ENCODE peak calls at places on chromosomes 5 and 9, in seven cellular contexts. U is vagina, F is transverse colon, T is Panc1, V is GM12878, M is K562, L is spleen. Q is an unnamed sample. For H3K4me1, the result is how much of the 10 kb centered on the place peaks cover.

GRCh38 chr9:109887079-109887478 is 107.1 kb downstream of the PALM2AKAP2 start:
- DNase-seq in U (no peak), F (no peak), T (no peak), V (no peak), M (no peak), L (no peak), Q (no peak)

GRCh38 chr5:92372766-92373165 is 989.6 kb upstream of the ARRDC3 start:
- DNase-seq in U (no peak), F (no peak), T (no peak), V (no peak), M (no peak), L (no peak), Q (no peak)

GRCh38 chr5:15106530-15107283 is 235.1 kb upstream of the ANKH start:
- DNase-seq in U (no peak), F (no peak), T (no peak), V (no peak), M (no peak), L (no peak), Q (no peak)

GRCh38 chr5:38569180-38569579 is 12.7 kb upstream of the LIFR start:
- DNase-seq in U (no peak), F (no peak), T (no peak), V (no peak), M (no peak), L (no peak), Q (no peak)

GRCh38 chr9:25681270-25681669 is 3.0 kb upstream of the TUSC1 start:
- DNase-seq in U (no peak), F (no peak), T (no peak), V (no peak), M (no peak), L (no peak), Q (no peak)

GRCh38 chr5:79564798-79565279 is 47.4 kb upstream of the TENT2 start:
- DNase-seq in U (no peak), F (no peak), T (no peak), V (no peak), M (no peak), L (no peak), Q (no peak)

GRCh38 chr9:69078581-69078980 is 43.0 kb downstream of the FXN start:
- DNase-seq in U (peak), F (no peak), T (no peak), V (no peak), M (no peak), L (no peak), Q (no peak)

GRCh38 chr9:136193891-136194279 is 11.0 kb downstream of the LHX3 start:
- DNase-seq in U (no peak), F (no peak), T (no peak), V (no peak), M (no peak), L (no peak), Q (no peak)

GRCh38 chr5:125326114-125326513 is 579.7 kb upstream of the ZNF608 start:
- DNase-seq in U (no peak), F (peak), T (no peak), V (no peak), M (peak), L (no peak), Q (no peak)

GRCh38 chr5:177354256-177354655 is 2.8 kb upstream of the LMAN2 start:
- DNase-seq in U (no peak), F (no peak), T (no peak), V (no peak), M (no peak), L (no peak), Q (no peak)

GRCh38 chr5:108917596-108917995 is 169.9 kb downstream of the FER start:
- DNase-seq in U (no peak), F (no peak), T (no peak), V (no peak), M (no peak), L (no peak), Q (no peak)

GRCh38 chr5:149578896-149579295 is 2.4 kb upstream of the ARHGEF37 start:
- DNase-seq in U (no peak), F (no peak), T (no peak), V (no peak), M (no peak), L (no peak), Q (no peak)

GRCh38 chr9:121280715-121281613 is 13.0 kb downstream of the GSN start:
- DNase-seq in U (no peak), F (no peak), T (no peak), V (no peak), M (no peak), L (no peak), Q (no peak)

GRCh38 chr5:181236471-181236870 is 7.2 kb downstream of the RACK1 start:
- DNase-seq in U (no peak), F (no peak), T (no peak), V (no peak), M (no peak), L (no peak), Q (no peak)
- TF ChIP-seq POLR2AphosphoS5 in U (no peak), F (no peak), T (no peak), V (no peak), M (peak), L (no peak), Q (no peak)

DNA sequence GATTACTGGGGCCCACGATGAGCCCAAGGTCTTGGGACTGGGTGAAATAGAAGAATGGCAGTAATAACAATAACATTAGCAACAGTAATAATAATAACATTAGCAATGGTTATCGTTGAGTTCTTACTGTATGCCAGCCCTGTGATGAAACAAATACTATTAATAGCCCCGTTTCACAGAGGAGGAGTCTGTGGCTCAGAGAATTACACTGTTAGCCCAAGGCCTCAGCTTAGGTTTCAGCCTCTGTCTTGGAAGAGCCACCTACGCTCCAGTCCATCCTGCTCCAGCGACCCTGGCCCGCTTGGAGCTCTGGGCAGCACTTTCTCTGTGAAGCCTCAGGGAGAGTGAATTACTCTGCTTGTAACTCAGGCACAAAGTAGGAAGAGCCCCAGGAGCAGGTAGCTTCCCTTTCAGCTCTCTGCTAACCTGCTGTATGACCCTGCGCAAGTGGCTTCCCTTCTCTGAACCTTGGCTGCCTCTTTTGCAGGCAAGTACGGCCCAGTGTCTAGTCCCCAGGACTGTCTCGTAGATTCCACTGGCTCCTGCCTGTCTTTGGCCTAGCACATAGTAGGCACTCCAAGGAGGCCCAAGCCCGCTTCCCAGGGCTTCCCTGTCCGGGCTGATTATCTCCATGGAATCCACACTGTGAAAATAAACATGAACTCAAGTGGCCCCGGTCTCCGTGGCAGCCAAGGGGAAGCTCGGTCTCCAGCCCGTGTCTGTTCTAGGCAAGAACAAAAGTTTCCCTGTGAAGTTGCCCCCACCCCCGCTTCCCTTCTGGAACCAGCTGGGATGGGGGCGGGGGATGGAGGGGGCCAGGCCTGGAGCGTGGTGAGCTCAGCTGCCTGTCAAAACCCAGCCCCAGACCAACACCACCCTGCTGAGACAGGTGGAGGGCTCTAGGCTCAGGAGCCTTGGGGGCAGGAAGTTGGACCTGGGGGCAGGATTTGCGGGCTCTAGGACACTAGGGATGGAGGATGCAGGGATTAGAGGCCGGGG is 26.2 kb upstream of the LMX1B start:
- DNase-seq in U (no peak), F (no peak), T (no peak), V (no peak), M (no peak), L (no peak), Q (no peak)
- H3K4me1 ChIP-seq in U (under half), F (under half), T (under half), V (under half), M (under half), L (under half), Q (under half)

GRCh38 chr9:34254141-34254913 is 74.7 kb downstream of the KIF24 start:
- DNase-seq in U (no peak), F (no peak), T (peak), V (no peak), M (no peak), L (no peak), Q (no peak)

GRCh38 chr9:34253460-34253837 is 74.6 kb downstream of the UBAP1 start:
- DNase-seq in U (no peak), F (no peak), T (no peak), V (no peak), M (no peak), L (no peak), Q (no peak)

GRCh38 chr9:34252016-34252415 is 73.2 kb downstream of the UBAP1 start:
- DNase-seq in U (no peak), F (no peak), T (no peak), V (no peak), M (no peak), L (no peak), Q (no peak)

GRCh38 chr9:34250721-34251120 is 71.9 kb downstream of the UBAP1 start:
- DNase-seq in U (no peak), F (no peak), T (no peak), V (no peak), M (no peak), L (no peak), Q (no peak)

DNA sequence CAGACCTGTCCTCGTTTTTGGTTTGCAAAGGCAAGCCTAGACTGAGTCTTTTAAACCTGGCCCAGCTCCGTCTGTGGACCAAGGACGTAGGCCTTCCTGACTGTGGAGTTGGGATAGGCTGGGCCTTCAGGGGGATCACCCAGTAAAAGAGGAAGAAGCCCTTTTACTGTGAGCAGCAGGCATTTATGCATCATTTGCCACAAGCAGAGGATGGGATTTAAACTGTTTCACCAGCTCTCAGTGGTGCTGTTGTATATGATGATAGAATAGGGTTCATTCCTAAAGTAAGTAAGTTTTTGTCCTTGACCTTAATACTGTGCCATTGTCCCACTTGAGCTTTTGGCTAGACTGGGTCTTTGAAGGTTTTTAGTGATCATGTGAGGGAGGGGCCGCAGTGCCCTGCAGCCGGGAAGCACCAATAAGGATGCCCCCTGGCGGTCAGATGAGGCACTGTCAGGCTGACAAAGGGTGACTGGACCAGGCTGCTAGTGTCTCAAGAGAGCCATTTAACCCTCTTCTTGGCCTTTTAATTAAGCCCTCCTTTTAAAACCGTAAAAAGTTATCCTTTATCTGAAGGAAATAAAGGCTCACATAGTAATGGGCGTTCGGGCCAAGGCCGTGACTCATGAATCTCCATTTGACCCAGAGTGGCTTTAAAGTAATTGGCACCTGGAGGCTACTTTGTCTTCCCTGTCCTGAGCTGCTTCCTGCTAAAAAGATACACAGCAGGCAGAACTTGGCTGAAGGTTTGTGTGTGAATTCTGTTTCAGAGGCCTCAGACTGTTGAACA is 74.0 kb downstream of the UBAP1 start:
- DNase-seq in U (no peak), F (no peak), T (peak), V (no peak), M (peak), L (peak), Q (no peak)
- TF ChIP-seq POLR2AphosphoS5 in U (peak), F (peak), T (no peak), V (no peak), M (no peak), L (no peak), Q (no peak)

GRCh38 chr5:107474361-107474723 is 196.4 kb downstream of the EFNA5 start:
- DNase-seq in U (no peak), F (no peak), T (no peak), V (no peak), M (no peak), L (no peak), Q (no peak)

GRCh38 chr5:107477492-107477891 is 193.2 kb downstream of the EFNA5 start:
- DNase-seq in U (no peak), F (no peak), T (no peak), V (no peak), M (no peak), L (no peak), Q (no peak)

GRCh38 chr5:107472620-107473064 is 198.1 kb downstream of the EFNA5 start:
- DNase-seq in U (no peak), F (no peak), T (no peak), V (no peak), M (no peak), L (no peak), Q (no peak)

GRCh38 chr5:107476783-107477182 is 194.0 kb downstream of the EFNA5 start:
- DNase-seq in U (no peak), F (peak), T (no peak), V (peak), M (no peak), L (no peak), Q (no peak)

GRCh38 chr5:107474724-107475489 is 195.8 kb downstream of the EFNA5 start:
- DNase-seq in U (no peak), F (no peak), T (peak), V (peak), M (no peak), L (no peak), Q (no peak)
- H3K4me1 ChIP-seq in U (under half), F (under half), T (under half), V (under half), M (under half), L (under half), Q (under half)

GRCh38 chr9:95048225-95049087 is 269.1 kb downstream of the FANCC start:
- DNase-seq in U (no peak), F (peak), T (no peak), V (no peak), M (peak), L (peak), Q (no peak)
- TF ChIP-seq POLR2AphosphoS5 in U (peak), F (peak), T (no peak), V (no peak), M (peak), L (peak), Q (peak)

DNA sequence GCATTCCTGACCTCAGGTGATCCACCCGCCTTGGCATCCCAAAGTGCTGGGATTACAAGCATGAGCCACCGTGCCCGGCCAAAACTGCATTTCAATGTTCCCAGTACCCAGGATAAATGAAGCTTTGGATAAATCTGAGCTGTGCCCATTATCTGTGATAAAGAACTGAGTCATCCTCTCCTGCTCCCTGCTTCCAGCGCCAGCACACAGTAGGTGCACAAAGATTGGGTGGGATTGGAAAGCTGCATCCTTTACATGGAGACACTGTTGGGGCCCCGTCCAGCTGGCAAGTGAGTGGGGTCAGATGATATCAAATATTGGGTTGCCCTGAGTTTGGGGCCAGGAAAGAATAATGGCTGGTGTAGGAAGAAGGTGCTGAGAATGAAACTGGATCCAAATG is 17.4 kb downstream of the SH2D3C start:
- DNase-seq in U (no peak), F (no peak), T (no peak), V (no peak), M (no peak), L (no peak), Q (no peak)
- H3K4me1 ChIP-seq in U (under half), F (under half), T (under half), V (under half), M (under half), L (half or more), Q (under half)

GRCh38 chr5:54703091-54703490 is 185.5 kb downstream of the SNX18 start:
- DNase-seq in U (peak), F (no peak), T (no peak), V (no peak), M (no peak), L (no peak), Q (peak)

GRCh38 chr5:54703568-54704255 is 186.2 kb downstream of the SNX18 start:
- DNase-seq in U (peak), F (no peak), T (no peak), V (no peak), M (no peak), L (no peak), Q (peak)

GRCh38 chr5:54702470-54702869 is 184.9 kb downstream of the SNX18 start:
- DNase-seq in U (no peak), F (no peak), T (no peak), V (no peak), M (no peak), L (no peak), Q (no peak)

GRCh38 chr5:54704341-54704740 is 186.8 kb downstream of the SNX18 start:
- DNase-seq in U (no peak), F (no peak), T (no peak), V (no peak), M (no peak), L (no peak), Q (peak)

GRCh38 chr5:54701179-54701578 is 183.6 kb downstream of the SNX18 start:
- DNase-seq in U (peak), F (no peak), T (no peak), V (no peak), M (no peak), L (no peak), Q (peak)
- TF ChIP-seq POLR2AphosphoS5 in U (no peak), F (peak), T (no peak), V (no peak), M (no peak), L (peak), Q (peak)

GRCh38 chr5:132438931-132439330 is 51.6 kb downstream of the IRF1 start:
- DNase-seq in U (no peak), F (no peak), T (no peak), V (no peak), M (no peak), L (no peak), Q (no peak)
- H3K4me1 ChIP-seq in U (half or more), F (half or more), T (under half), V (under half), M (under half), L (half or more), Q (half or more)

GRCh38 chr5:175867587-175868347 is 3.6 kb upstream of the CPLX2 start:
- DNase-seq in U (no peak), F (peak), T (no peak), V (no peak), M (peak), L (no peak), Q (no peak)
- TF ChIP-seq POLR2AphosphoS5 in U (no peak), F (no peak), T (no peak), V (no peak), M (no peak), L (no peak), Q (no peak)